ENCODE peak calls at places on chromosome 5, in seven cellular contexts. R is SK-N-MC; S is neuronal stem cell; C is CD8-positive, alpha-beta memory T cell; Z is mesendoderm; G is pancreas; D is cardiac muscle cell. J is an unnamed sample. For H3K36me3, the result is how much of the 10 kb centered on the place peaks cover.

GRCh38 chr5:44401611-44402010 is 12.4 kb upstream of the FGF10 start:
- DNase-seq in D (no peak), R (no peak), Z (no peak), G (no peak), C (no peak), S (no peak), J (no peak)

GRCh38 chr5:10656176-10656830 is 92.4 kb downstream of the ANKRD33B start:
- DNase-seq in R (no peak), G (no peak), S (no peak), C (no peak), D (no peak), Z (no peak), J (peak)

GRCh38 chr5:55480781-55481180 is 54.0 kb downstream of the PLPP1 start:
- DNase-seq in D (no peak), R (no peak), C (no peak), G (no peak), S (no peak), Z (no peak), J (no peak)

GRCh38 chr5:149073217-149073616 is 10.4 kb upstream of the SH3TC2 start:
- DNase-seq in D (no peak), Z (no peak), C (no peak), G (no peak), R (no peak), S (no peak), J (no peak)

GRCh38 chr5:124337996-124338395 is 408.4 kb downstream of the ZNF608 start:
- DNase-seq in Z (no peak), R (no peak), D (peak), C (no peak), S (no peak), G (no peak), J (no peak)

GRCh38 chr5:125225424-125225823 is 479.0 kb upstream of the ZNF608 start:
- DNase-seq in Z (no peak), G (peak), C (no peak), S (no peak), D (no peak), R (no peak), J (no peak)

GRCh38 chr5:145872486-145872885 is 328 bp downstream of the GRXCR2 start:
- DNase-seq in S (no peak), C (no peak), Z (no peak), D (no peak), G (peak), R (no peak), J (no peak)

GRCh38 chr5:20469390-20469789 is 481.4 kb upstream of the CDH18 start:
- DNase-seq in C (no peak), D (no peak), R (no peak), Z (no peak), S (no peak), G (no peak), J (no peak)

GRCh38 chr5:67234671-67235176 is 38.1 kb upstream of the CD180 start:
- DNase-seq in C (no peak), S (no peak), D (peak), G (no peak), Z (no peak), R (no peak), J (no peak)

GRCh38 chr5:44299394-44299793 is 89.8 kb downstream of the FGF10 start:
- DNase-seq in S (no peak), G (no peak), D (no peak), C (no peak), R (no peak), Z (no peak), J (no peak)

GRCh38 chr5:54415896-54416640 is 39.4 kb upstream of the HSPB3 start:
- DNase-seq in R (no peak), S (no peak), G (no peak), Z (peak), D (no peak), C (no peak), J (no peak)

GRCh38 chr5:162243651-162244050 is 176.1 kb downstream of the GABRG2 start:
- DNase-seq in D (no peak), Z (peak), G (no peak), R (no peak), C (no peak), S (no peak), J (no peak)

GRCh38 chr5:145540375-145540774 is 294.8 kb downstream of the PRELID2 start:
- DNase-seq in S (no peak), Z (no peak), R (no peak), C (no peak), G (no peak), D (no peak), J (no peak)

GRCh38 chr5:172496671-172497371 is 42.5 kb upstream of the SH3PXD2B start:
- DNase-seq in C (no peak), D (peak), S (no peak), R (no peak), Z (no peak), G (no peak), J (no peak)

GRCh38 chr5:141834331-141834730 is 43.9 kb downstream of the PCDH1 start:
- DNase-seq in S (no peak), Z (no peak), D (peak), R (no peak), G (no peak), C (no peak), J (no peak)

GRCh38 chr5:91212336-91213092 is 170.6 kb downstream of the ARRDC3 start:
- DNase-seq in D (peak), C (no peak), R (no peak), Z (no peak), S (no peak), G (no peak), J (no peak)

GRCh38 chr5:98468188-98468869 is 305.1 kb upstream of the RGMB start:
- DNase-seq in C (no peak), S (no peak), G (no peak), Z (no peak), D (peak), R (no peak), J (no peak)

GRCh38 chr5:134592141-134592746 is 40.4 kb downstream of the SAR1B start:
- DNase-seq in G (no peak), C (no peak), Z (peak), S (no peak), D (peak), R (no peak), J (peak)

GRCh38 chr5:143008809-143009521 is 238.8 kb downstream of the ARHGAP26 start:
- DNase-seq in G (no peak), R (no peak), S (no peak), D (peak), Z (no peak), C (peak), J (no peak)

GRCh38 chr5:144040615-144041394 is 129.7 kb downstream of the YIPF5 start:
- DNase-seq in G (no peak), Z (peak), C (no peak), S (no peak), R (no peak), D (peak), J (no peak)

GRCh38 chr5:43606351-43606750 is 3.4 kb downstream of the NNT start:
- DNase-seq in D (no peak), S (no peak), C (no peak), G (no peak), Z (no peak), R (no peak), J (no peak)

GRCh38 chr5:141637693-141638419 is 1.1 kb downstream of the RELL2 start:
- DNase-seq in D (peak), Z (peak), G (peak), C (peak), S (peak), R (no peak), J (peak)

GRCh38 chr5:179804599-179804947 is 2.1 kb downstream of the MGAT4B start:
- DNase-seq in Z (no peak), G (no peak), D (no peak), R (no peak), C (no peak), S (no peak), J (no peak)
- H3K4me3 ChIP-seq in Z (no peak), G (no peak), D (no peak), R (no peak), C (peak), S (no peak), J (no peak)

DNA sequence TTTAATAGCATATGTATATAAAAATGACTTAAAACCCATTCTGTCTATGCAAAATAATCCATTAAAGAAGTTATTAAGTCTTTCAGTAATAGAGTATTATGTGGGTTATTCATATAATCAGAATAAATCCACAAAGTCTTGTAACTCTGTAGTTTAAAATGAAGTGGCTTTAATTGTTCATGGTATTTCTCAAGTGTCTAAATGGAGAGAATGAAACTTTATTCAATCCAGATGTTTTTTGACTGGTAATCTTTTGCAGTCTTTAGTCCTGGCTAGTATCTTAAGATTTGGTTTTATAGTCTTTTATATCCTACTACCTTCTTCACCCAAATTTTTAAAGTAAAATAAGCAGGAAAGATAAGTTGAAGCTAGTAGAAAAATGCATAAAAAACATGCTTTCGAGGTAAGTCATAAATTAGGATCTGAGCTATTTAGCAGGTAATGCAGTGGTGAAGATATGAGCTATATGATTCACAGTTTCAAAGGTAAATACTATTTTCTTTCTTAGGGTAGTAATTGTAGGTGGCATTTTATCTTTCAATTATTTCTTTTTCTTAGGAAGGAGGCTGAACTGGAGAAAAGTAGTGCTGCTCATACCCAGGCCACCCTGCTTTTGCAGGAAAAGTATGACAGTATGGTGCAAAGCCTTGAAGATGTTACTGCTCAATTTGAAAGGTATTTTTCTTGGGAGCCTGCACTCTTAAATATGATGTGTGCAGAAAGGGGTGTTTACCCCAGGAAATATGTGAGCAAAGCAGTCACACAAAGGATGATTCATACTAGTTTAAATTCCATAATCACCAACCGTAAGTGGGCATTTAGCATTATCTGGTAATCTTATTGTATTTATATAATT is 17.9 kb downstream of the HMMR start:
- DNase-seq in G (no peak), C (no peak), Z (no peak), D (no peak), S (no peak), R (no peak), J (no peak)
- H3K36me3 ChIP-seq in G (under half), C (under half), Z (under half), D (under half), S (half or more), R (half or more), J (under half)

GRCh38 chr5:175680020-175680419 is 22.1 kb downstream of the HRH2 start:
- DNase-seq in Z (no peak), D (no peak), S (no peak), C (no peak), G (no peak), R (no peak), J (no peak)
- H3K4me3 ChIP-seq in Z (no peak), D (no peak), S (no peak), C (no peak), G (no peak), R (no peak), J (no peak)

DNA sequence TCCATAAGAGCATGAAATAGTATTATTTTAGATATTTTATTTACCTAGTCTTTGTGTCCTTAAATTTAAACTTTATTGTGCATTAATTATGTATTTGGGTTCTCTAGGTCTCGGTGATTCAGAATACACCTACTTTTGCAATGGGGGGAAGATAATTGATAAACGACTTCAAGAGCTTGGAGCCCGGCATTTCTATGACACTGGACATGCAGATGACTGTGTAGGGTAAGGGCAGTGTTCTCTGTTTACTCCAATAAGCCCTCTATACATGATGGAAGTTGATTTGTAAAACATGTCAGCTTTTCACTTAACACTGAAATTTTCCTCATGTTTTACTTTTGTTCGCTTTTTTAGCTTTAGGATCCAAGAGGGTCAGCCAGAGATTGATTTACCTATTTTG is 6.2 kb downstream of the MTRR start:
- DNase-seq in S (no peak), Z (no peak), C (no peak), R (no peak), G (no peak), D (no peak), J (no peak)
- H3K36me3 ChIP-seq in S (half or more), Z (under half), C (under half), R (half or more), G (under half), D (under half), J (under half)

GRCh38 chr5:88691945-88692868 is 190.8 kb downstream of the MEF2C start:
- DNase-seq in G (no peak), D (no peak), R (no peak), Z (peak), C (no peak), S (no peak), J (peak)
- H3K4me3 ChIP-seq in G (no peak), D (no peak), R (no peak), Z (no peak), C (no peak), S (no peak), J (peak)

DNA sequence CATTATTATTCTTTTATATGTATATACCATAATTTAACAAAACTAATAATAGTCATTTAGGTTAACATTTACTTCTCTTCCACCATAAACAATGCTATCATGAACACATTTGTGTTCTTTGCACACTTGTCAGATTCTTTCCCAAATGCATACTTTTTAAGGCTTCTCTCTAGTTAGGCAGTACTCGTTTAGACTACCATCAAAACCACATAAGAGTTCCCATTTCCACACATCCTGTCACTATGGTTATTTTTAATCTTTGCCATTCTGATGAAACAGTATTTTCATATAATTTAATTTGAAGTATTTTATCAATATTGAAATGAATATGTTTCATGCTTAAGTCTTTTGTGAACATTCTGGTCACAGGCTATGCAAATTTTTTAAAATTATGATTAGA is 15.1 kb downstream of the DROSHA start:
- DNase-seq in R (no peak), D (no peak), C (no peak), Z (no peak), G (no peak), S (no peak), J (no peak)
- H3K36me3 ChIP-seq in R (half or more), D (under half), C (under half), Z (under half), G (under half), S (half or more), J (under half)

DNA sequence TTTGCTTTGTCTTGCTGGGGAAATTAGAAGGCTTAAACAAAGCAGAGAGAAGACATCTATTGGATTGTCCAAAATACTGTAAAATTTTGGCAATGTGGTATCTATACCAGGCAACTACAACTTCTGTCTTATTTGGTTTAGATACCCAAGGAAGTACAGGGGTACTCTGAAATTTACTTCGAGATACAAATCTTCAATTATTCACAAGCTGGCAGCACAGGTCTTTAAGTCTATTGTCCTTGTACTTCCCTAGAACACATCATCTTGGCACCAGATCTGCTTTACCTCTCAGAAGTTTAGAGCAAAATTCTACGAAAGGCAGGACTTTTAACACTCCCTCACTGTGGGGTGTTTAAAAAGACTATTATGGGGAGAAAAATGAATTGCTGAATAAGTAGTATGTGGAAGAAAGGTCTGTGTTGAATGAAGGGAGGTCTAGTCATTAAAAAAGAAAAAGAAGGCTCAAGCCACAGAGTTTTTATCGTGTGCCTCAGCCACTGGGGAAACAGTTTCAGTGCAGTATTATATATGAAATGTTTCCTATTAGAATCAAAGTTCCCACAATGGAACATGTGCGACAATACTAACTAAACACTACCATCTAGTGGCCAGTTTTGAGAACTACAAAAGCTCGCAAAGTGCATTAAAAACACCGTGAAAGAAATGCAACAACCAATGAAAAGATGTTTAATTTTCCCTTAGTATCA is 93.7 kb downstream of the PDE4D start:
- DNase-seq in Z (peak), R (peak), G (no peak), D (peak), S (peak), C (peak), J (peak)
- H3K4me3 ChIP-seq in Z (no peak), R (peak), G (no peak), D (no peak), S (no peak), C (no peak), J (no peak)

GRCh38 chr5:61538722-61539501 is 206.9 kb downstream of the ZSWIM6 start:
- DNase-seq in C (no peak), G (no peak), R (no peak), S (no peak), Z (no peak), D (no peak), J (no peak)
- H3K36me3 ChIP-seq in C (under half), G (under half), R (half or more), S (half or more), Z (under half), D (under half), J (under half)

GRCh38 chr5:132257131-132258101 is at the start of gene PDLIM4:
- DNase-seq in D (peak), G (peak), R (no peak), S (peak), Z (peak), C (no peak), J (peak)

GRCh38 chr5:132256086-132256782 is 1.3 kb upstream of the PDLIM4 start:
- DNase-seq in R (no peak), D (no peak), S (no peak), C (no peak), Z (no peak), G (no peak), J (no peak)

GRCh38 chr5:132258102-132259060 is 885 bp downstream of the PDLIM4 start:
- DNase-seq in Z (no peak), D (peak), C (no peak), R (no peak), S (no peak), G (no peak), J (peak)

GRCh38 chr5:132254321-132254977 is 3.0 kb upstream of the PDLIM4 start:
- DNase-seq in S (no peak), Z (no peak), R (no peak), C (no peak), D (peak), G (peak), J (no peak)

GRCh38 chr5:132256783-132257130 is 739 bp upstream of the PDLIM4 start:
- DNase-seq in R (no peak), D (no peak), S (no peak), Z (no peak), C (no peak), G (no peak), J (no peak)
- H3K4me3 ChIP-seq in R (no peak), D (no peak), S (peak), Z (no peak), C (no peak), G (no peak), J (peak)

DNA sequence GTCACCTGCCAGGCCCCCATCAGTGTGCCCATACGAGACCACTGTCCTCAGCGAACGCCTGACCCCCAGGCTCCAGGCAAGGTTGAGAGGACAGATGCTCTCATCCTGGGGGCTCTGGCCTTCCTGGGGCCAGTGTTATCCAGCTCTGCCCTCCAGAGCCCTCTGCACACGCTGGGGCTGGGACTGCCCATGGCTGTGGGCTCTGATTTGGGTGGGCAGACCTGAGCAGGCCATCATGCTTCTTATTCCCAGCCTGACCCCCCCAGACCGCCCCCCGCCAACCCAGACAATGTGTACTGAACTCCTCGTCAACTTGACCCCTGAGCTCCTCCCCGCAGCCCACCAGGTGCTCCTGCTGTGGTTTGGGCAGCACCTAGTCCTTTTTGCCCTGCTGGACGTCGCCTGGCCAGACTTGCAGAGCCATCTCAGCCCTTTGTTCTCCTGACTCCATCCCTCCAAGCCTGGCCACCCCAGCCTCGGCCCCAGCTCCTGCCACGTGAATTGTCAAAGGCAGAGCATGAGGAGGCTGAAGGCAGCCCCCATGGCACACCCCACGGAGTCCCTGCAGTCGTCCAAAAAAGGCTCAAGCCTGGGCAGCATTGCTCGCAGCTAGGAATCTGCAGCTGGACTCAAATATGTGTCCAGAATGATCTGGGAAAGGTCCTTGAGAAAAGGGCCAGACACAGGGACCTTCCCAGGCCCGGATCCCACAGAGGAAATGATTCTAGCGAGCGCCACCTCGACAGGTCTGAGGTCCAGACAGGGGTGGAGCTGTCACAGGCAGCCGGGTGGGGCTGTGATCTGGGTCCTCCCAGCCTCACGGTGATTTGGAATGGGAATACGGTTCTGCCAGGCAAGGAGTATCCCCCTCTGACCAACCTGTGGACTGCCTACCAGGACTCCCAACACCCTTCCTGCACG is 87.0 kb downstream of the ADAMTS2 start:
- DNase-seq in D (no peak), Z (no peak), S (no peak), R (no peak), C (no peak), G (no peak), J (peak)
- H3K36me3 ChIP-seq in D (under half), Z (under half), S (under half), R (under half), C (under half), G (under half), J (under half)

J was measured in H7.